ENCODE peak calls at places on chromosomes 11 and 22, in nine cellular contexts. C, T, N, W, Y, U, A, E and V are unnamed samples.

GRCh38 chr11:13834463-13834862 is 128.1 kb upstream of the SPON1 start:
- DNase-seq in C (no peak), T (no peak), N (no peak), W (no peak), Y (no peak), U (no peak), A (no peak), E (no peak), V (no peak)

GRCh38 chr22:23894710-23895598 is 771 bp downstream of the MIF start:
- DNase-seq in C (no peak), T (peak; percentile 51), N (peak; percentile 92), W (peak; percentile 68), Y (peak; percentile 53), U (no peak), A (peak; percentile 70), E (no peak), V (peak; percentile 40)

GRCh38 chr22:21568207-21569075 is 927 bp downstream of the UBE2L3 start:
- DNase-seq in C (no peak), T (no peak), N (no peak), W (no peak), Y (no peak), U (no peak), A (no peak), E (no peak), V (no peak)

GRCh38 chr11:72818971-72819370 is 4.8 kb downstream of the ATG16L2 start:
- DNase-seq in C (no peak), T (no peak), N (no peak), W (no peak), Y (no peak), U (no peak), A (no peak), E (no peak), V (no peak)

GRCh38 chr22:36316419-36316818 is 63.5 kb downstream of the APOL1 start:
- DNase-seq in C (no peak), T (no peak), N (no peak), W (no peak), Y (no peak), U (no peak), A (no peak), E (no peak), V (no peak)

GRCh38 chr11:75174781-75175370 is 24.0 kb downstream of the SLCO2B1 start:
- DNase-seq in C (peak; percentile 23), T (no peak), N (peak; percentile 80), W (no peak), Y (no peak), U (peak; percentile 11), A (no peak), E (no peak), V (no peak)

GRCh38 chr11:77151804-77152513 is 23.9 kb downstream of the MYO7A start:
- DNase-seq in C (no peak), T (peak; percentile 27), N (no peak), W (no peak), Y (no peak), U (no peak), A (no peak), E (no peak), V (no peak)

GRCh38 chr22:47194476-47195155 is 432.2 kb downstream of the TBC1D22A start:
- DNase-seq in C (no peak), T (no peak), N (peak; percentile 29), W (peak; percentile 33), Y (no peak), U (no peak), A (no peak), E (no peak), V (no peak)

GRCh38 chr11:15101072-15101701 is 13.5 kb upstream of the INSC start:
- DNase-seq in C (peak; percentile 46), T (peak; percentile 27), N (peak; percentile 81), W (peak; percentile 79), Y (no peak), U (peak; percentile 36), A (peak; percentile 58), E (no peak), V (no peak)

GRCh38 chr11:19291064-19291463 is 50.3 kb upstream of the E2F8 start:
- DNase-seq in C (no peak), T (no peak), N (no peak), W (no peak), Y (no peak), U (no peak), A (no peak), E (no peak), V (no peak)

GRCh38 chr11:3055881-3056280 is 1.3 kb downstream of the CARS1 start:
- DNase-seq in C (no peak), T (no peak), N (no peak), W (no peak), Y (no peak), U (no peak), A (no peak), E (no peak), V (no peak)

GRCh38 chr11:16982256-16982671 is 31.9 kb downstream of the PLEKHA7 start:
- DNase-seq in C (no peak), T (no peak), N (no peak), W (peak; percentile 45), Y (no peak), U (no peak), A (no peak), E (no peak), V (no peak)

GRCh38 chr11:111417766-111418435 is 38.8 kb upstream of the POU2AF1 start:
- DNase-seq in C (no peak), T (no peak), N (peak; percentile 94), W (no peak), Y (no peak), U (peak; percentile 74), A (no peak), E (peak; percentile 87), V (no peak)

GRCh38 chr11:9103542-9104276 is 12.3 kb upstream of the SCUBE2 start:
- DNase-seq in C (no peak), T (no peak), N (no peak), W (no peak), Y (no peak), U (no peak), A (no peak), E (no peak), V (no peak)

GRCh38 chr22:40107244-40107643 is 70.5 kb upstream of the TNRC6B start:
- DNase-seq in C (no peak), T (no peak), N (no peak), W (no peak), Y (no peak), U (no peak), A (no peak), E (no peak), V (no peak)

GRCh38 chr11:35525501-35526175 is at the start of gene PAMR1:
- DNase-seq in C (peak; percentile 9), T (no peak), N (peak; percentile 89), W (peak; percentile 45), Y (no peak), U (no peak), A (no peak), E (no peak), V (no peak)

GRCh38 chr11:101442171-101442570 is 141.6 kb downstream of the TRPC6 start:
- DNase-seq in C (no peak), T (no peak), N (no peak), W (no peak), Y (no peak), U (no peak), A (no peak), E (no peak), V (no peak)

GRCh38 chr11:61698173-61698965 is 18.2 kb downstream of the DAGLA start:
- DNase-seq in C (no peak), T (peak; percentile 70), N (no peak), W (peak; percentile 70), Y (no peak), U (no peak), A (peak; percentile 68), E (no peak), V (no peak)